ENCODE peak calls at places on chromosomes 2 and 18, in eight cellular contexts. T is sigmoid colon; D is GM23338; Y is A549; F is fibroblast of lung; Q is CD4-positive, alpha-beta T cell; I is RWPE1; L is substantia nigra. H is an unnamed sample.

GRCh38 chr2:902584-902983 is 48.1 kb upstream of the SNTG2 start:
- DNase-seq in Y (no peak), T (no peak), D (no peak), L (no peak), F (no peak), Q (no peak), I (no peak), H (no peak)

GRCh38 chr2:218992703-218993344 is 398 bp downstream of the CRYBA2 start:
- DNase-seq in T (no peak), D (peak), F (no peak), Y (no peak), L (no peak), Q (no peak), I (no peak), H (no peak)

GRCh38 chr2:67839242-67839641 is 223.6 kb downstream of the C1D start:
- DNase-seq in Y (no peak), D (no peak), F (peak), T (no peak), Q (no peak), L (no peak), I (no peak), H (no peak)

GRCh38 chr2:202237787-202238233 is 587 bp downstream of the SUMO1 start:
- DNase-seq in T (peak), I (peak), D (peak), L (no peak), F (peak), Y (peak), Q (no peak), H (no peak)

GRCh38 chr2:45962522-45962921 is 311.0 kb downstream of the PRKCE start:
- DNase-seq in Q (no peak), Y (peak), L (peak), D (no peak), I (no peak), T (peak), F (peak), H (no peak)

GRCh38 chr2:16665746-16666452 is at the start of gene CYRIA:
- DNase-seq in Q (peak), D (peak), L (peak), Y (no peak), I (peak), T (peak), F (no peak), H (no peak)

GRCh38 chr18:36195427-36196122 is 8.3 kb downstream of the MOCOS start:
- DNase-seq in T (no peak), Y (no peak), D (no peak), Q (no peak), L (no peak), F (peak), I (no peak), H (no peak)

GRCh38 chr2:160087854-160088745 is 25.7 kb upstream of the PLA2R1 start:
- DNase-seq in D (peak), Q (no peak), T (no peak), I (no peak), F (peak), L (no peak), Y (peak), H (no peak)

GRCh38 chr2:84880395-84880644 is 564 bp downstream of the TRABD2A start:
- DNase-seq in Y (no peak), I (no peak), T (no peak), L (no peak), Q (no peak), D (peak), F (no peak), H (no peak)

GRCh38 chr2:182866095-182866460 is 359 bp downstream of the FRZB start:
- DNase-seq in I (no peak), T (peak), D (peak), Q (no peak), F (peak), L (no peak), Y (no peak), H (no peak)

GRCh38 chr18:7946724-7947377 is 379.7 kb downstream of the PTPRM start:
- DNase-seq in I (peak), Y (peak), F (peak), L (no peak), Q (peak), T (no peak), D (peak), H (peak)

GRCh38 chr18:8969639-8970378 is 132.7 kb upstream of the NDUFV2 start:
- DNase-seq in Q (no peak), L (no peak), F (no peak), Y (no peak), D (no peak), T (no peak), I (no peak), H (no peak)

GRCh38 chr2:66781804-66782203 is 346.9 kb downstream of the MEIS1 start:
- DNase-seq in F (no peak), T (no peak), I (no peak), L (no peak), D (no peak), Y (no peak), Q (no peak), H (peak)

GRCh38 chr2:202032841-202033316 is 776 bp upstream of the FZD7 start:
- DNase-seq in T (peak), D (peak), Y (peak), L (no peak), F (peak), I (peak), Q (peak), H (no peak)

GRCh38 chr2:206158563-206159345 is 490 bp downstream of the NDUFS1 start:
- DNase-seq in D (peak), Y (peak), L (no peak), F (peak), T (no peak), Q (no peak), I (peak), H (no peak)

GRCh38 chr2:8985561-8986326 is 17.7 kb downstream of the MBOAT2 start:
- DNase-seq in D (no peak), I (no peak), L (no peak), Y (no peak), Q (no peak), T (no peak), F (no peak), H (no peak)

GRCh38 chr18:41501848-41502247 is 453.2 kb upstream of the PIK3C3 start:
- DNase-seq in Y (no peak), D (no peak), T (no peak), L (no peak), F (no peak), Q (no peak), I (no peak), H (no peak)

GRCh38 chr2:200373973-200374416 is 67.5 kb downstream of the SPATS2L start:
- DNase-seq in L (no peak), F (no peak), I (peak), Y (no peak), Q (no peak), T (no peak), D (no peak), H (no peak)

GRCh38 chr2:85396531-85397470 is 13.4 kb downstream of the CAPG start:
- DNase-seq in L (no peak), T (peak), F (no peak), D (no peak), I (no peak), Q (no peak), Y (no peak), H (no peak)

GRCh38 chr2:234031207-234031606 is 19.3 kb upstream of the SPP2 start:
- DNase-seq in Y (no peak), F (peak), L (no peak), T (no peak), I (no peak), Q (no peak), D (no peak), H (no peak)

GRCh38 chr2:198072655-198073054 is 268.3 kb downstream of the PLCL1 start:
- DNase-seq in L (no peak), F (no peak), Y (no peak), I (no peak), D (no peak), T (no peak), Q (no peak), H (no peak)

GRCh38 chr2:173791502-173791901 is 173.7 kb downstream of the SP3 start:
- DNase-seq in T (no peak), Q (no peak), I (no peak), F (no peak), D (no peak), Y (no peak), L (no peak), H (no peak)

GRCh38 chr2:215619022-215619958 is 183.4 kb upstream of the FN1 start:
- DNase-seq in F (peak), L (no peak), T (no peak), D (peak), Y (peak), I (no peak), Q (no peak), H (no peak)

GRCh38 chr2:54585136-54585535 is 129.0 kb downstream of the SPTBN1 start:
- DNase-seq in L (no peak), F (no peak), Q (no peak), D (no peak), I (no peak), Y (no peak), T (no peak), H (no peak)

GRCh38 chr2:132424526-132425121 is 8.0 kb downstream of the GPR39 start:
- DNase-seq in Q (no peak), Y (no peak), I (no peak), T (no peak), D (no peak), F (peak), L (no peak), H (no peak)

GRCh38 chr2:170846318-170846717 is 29.6 kb downstream of the GAD1 start:
- DNase-seq in F (no peak), Q (no peak), T (no peak), L (no peak), Y (no peak), I (no peak), D (no peak), H (no peak)

GRCh38 chr2:177147093-177147694 is 65.4 kb upstream of the HNRNPA3 start:
- DNase-seq in I (peak), D (peak), Q (no peak), Y (peak), L (no peak), F (peak), T (no peak), H (no peak)

GRCh38 chr2:17646096-17646554 is 105.6 kb downstream of the VSNL1 start:
- DNase-seq in F (peak), Y (peak), L (no peak), I (peak), D (peak), T (no peak), Q (no peak), H (peak)

GRCh38 chr2:38535745-38536506 is 66.8 kb downstream of the HNRNPLL start:
- DNase-seq in F (peak), T (peak), Q (peak), I (peak), Y (peak), L (no peak), D (peak), H (no peak)

GRCh38 chr2:194166818-194167217 is 1490.2 kb upstream of the SLC39A10 start:
- DNase-seq in L (no peak), I (no peak), Y (peak), T (no peak), F (peak), Q (no peak), D (peak), H (no peak)

GRCh38 chr2:70475266-70475665 is 78.4 kb downstream of the TGFA start:
- DNase-seq in I (no peak), D (no peak), F (no peak), Y (no peak), L (no peak), Q (no peak), T (no peak), H (no peak)

GRCh38 chr2:96550787-96551604 is 14.4 kb downstream of the ARID5A start:
- DNase-seq in Y (no peak), Q (no peak), I (no peak), F (no peak), D (no peak), L (no peak), T (no peak), H (no peak)

GRCh38 chr2:190720691-190721090 is 71.8 kb downstream of the NAB1 start:
- DNase-seq in Q (no peak), I (no peak), D (no peak), F (no peak), T (no peak), L (no peak), Y (no peak), H (no peak)

GRCh38 chr2:136378712-136379595 is 261.0 kb upstream of the CXCR4 start:
- DNase-seq in F (peak), Q (peak), I (peak), Y (peak), D (peak), T (no peak), L (peak), H (no peak)

GRCh38 chr2:54461251-54461650 is 5.1 kb downstream of the SPTBN1 start:
- DNase-seq in F (peak), Q (no peak), I (no peak), L (no peak), Y (no peak), D (no peak), T (no peak), H (no peak)

GRCh38 chr2:156191547-156191946 is 141.0 kb downstream of the NR4A2 start:
- DNase-seq in D (no peak), L (no peak), T (no peak), Q (no peak), F (peak), Y (no peak), I (peak), H (no peak)

GRCh38 chr18:73774836-73775509 is 372.7 kb downstream of the FBXO15 start:
- DNase-seq in F (no peak), T (no peak), D (peak), I (peak), Y (peak), Q (no peak), L (no peak), H (peak)

GRCh38 chr2:239601201-239601851 is 200.5 kb upstream of the HDAC4 start:
- DNase-seq in I (no peak), D (no peak), F (no peak), Y (no peak), Q (no peak), T (peak), L (no peak), H (no peak)

GRCh38 chr2:144946263-144946662 is 426.3 kb upstream of the ZEB2 start:
- DNase-seq in L (no peak), Y (no peak), D (no peak), I (no peak), T (no peak), Q (no peak), F (no peak), H (no peak)

GRCh38 chr2:28745225-28745624 is 6.4 kb upstream of the PPP1CB start:
- DNase-seq in D (no peak), L (no peak), I (no peak), F (no peak), Y (no peak), Q (no peak), T (no peak), H (no peak)
- H3K27ac ChIP-seq in D (no peak), L (no peak), I (no peak), F (no peak), Y (no peak), Q (no peak), T (no peak), H (no peak)

DNA sequence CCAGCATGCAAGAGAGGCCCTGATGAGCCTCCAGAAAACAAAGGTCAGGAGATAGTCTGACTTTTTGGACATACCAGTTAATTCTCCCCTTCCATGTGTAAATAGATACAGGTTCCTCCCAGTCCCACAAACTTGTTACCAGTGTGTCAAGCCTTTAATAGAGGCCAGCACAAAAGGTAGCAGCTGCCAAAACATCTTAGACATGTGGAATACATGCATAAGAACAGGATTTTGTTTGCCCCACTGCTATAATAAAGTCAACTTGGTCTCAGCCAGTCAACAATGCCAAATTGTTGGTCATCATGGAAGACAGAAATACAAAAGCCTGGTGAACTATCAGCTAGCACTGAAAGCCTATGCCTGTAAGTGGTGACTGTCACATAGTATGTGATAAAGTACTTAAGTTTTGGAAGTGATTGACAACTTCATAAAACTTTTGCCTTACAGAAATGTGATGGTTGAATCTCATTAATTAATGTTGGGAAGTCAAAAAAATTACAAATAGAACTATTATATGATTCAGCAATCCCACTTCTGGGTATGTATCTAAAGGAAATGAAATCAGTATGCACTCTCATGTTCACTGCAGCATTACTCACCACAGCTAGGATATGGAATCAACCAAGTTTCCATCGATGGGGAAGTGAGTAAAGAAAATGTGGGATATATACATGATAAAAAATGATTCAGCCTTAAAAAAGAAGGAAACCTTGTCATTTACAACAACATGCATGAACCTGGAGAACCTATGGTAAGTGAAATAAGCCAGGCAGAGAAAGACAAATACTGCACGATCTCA is 112.6 kb upstream of the WDR75 start:
- DNase-seq in Y (no peak), L (no peak), F (no peak), D (no peak), Q (no peak), T (no peak), I (no peak), H (no peak)
- H3K27ac ChIP-seq in Y (no peak), L (no peak), F (peak), D (no peak), Q (no peak), T (no peak), I (no peak), H (no peak)

DNA sequence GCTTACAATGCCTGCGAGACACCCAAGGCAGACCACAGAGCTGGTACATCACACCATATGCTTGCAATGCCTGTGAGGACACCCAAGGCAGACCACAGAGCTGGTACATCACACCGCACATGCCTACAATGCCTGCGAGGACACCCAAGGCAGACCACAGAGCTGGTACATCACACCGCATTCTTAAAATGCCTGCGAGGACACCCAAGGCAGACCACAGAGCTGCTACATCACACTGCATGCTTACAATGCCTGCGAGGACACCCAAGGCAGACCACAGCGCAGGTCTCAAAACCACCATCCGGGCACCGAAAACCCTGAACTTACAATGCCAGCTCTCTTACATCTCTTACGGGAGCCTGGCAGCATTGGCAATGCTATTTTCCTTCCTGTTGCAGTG is 799.6 kb downstream of the GALR1 start:
- DNase-seq in F (no peak), Y (no peak), D (no peak), T (no peak), Q (no peak), I (no peak), L (no peak), H (no peak)
- H3K27ac ChIP-seq in F (no peak), Y (no peak), D (no peak), T (no peak), Q (no peak), I (no peak), L (no peak), H (no peak)

GRCh38 chr18:55339990-55340389 is 248.0 kb downstream of the TCF4 start:
- DNase-seq in T (no peak), F (no peak), Y (no peak), D (no peak), Q (no peak), I (no peak), L (no peak), H (no peak)
- H3K27ac ChIP-seq in T (peak), F (no peak), Y (no peak), D (peak), Q (no peak), I (no peak), L (peak), H (no peak)

DNA sequence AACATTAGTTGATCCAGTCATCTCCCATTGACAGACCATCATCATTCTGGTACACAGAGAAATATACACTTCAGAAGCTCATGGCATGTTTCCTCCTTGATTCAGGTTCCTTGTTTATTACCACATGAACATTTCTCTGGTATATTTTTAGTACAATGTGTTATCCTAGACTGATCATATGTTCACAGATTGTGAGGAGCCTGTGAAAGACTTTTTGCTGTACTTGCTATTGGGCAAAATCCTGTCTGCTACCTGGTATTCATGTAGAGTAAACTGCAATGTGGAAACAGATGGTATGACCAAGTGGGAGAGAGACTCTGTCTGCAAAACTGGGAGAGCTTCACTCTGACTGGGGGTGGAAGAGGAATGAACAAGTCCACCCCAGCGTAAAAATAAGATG is 657.2 kb downstream of the IRS1 start:
- DNase-seq in D (no peak), Y (no peak), L (no peak), F (no peak), I (no peak), T (no peak), Q (no peak), H (no peak)
- H3K27ac ChIP-seq in D (no peak), Y (no peak), L (no peak), F (no peak), I (no peak), T (no peak), Q (no peak), H (no peak)

GRCh38 chr2:240688563-240688919 is 3.1 kb upstream of the AQP12A start:
- DNase-seq in Q (no peak), T (no peak), D (no peak), I (no peak), F (no peak), Y (no peak), L (no peak), H (no peak)
- H3K27ac ChIP-seq in Q (no peak), T (no peak), D (no peak), I (no peak), F (no peak), Y (no peak), L (no peak), H (no peak)

GRCh38 chr2:197071790-197072436 is 145.4 kb upstream of the PGAP1 start:
- DNase-seq in I (no peak), D (no peak), Y (no peak), F (no peak), L (no peak), Q (no peak), T (no peak), H (no peak)
- H3K27ac ChIP-seq in I (no peak), D (no peak), Y (no peak), F (no peak), L (peak), Q (no peak), T (no peak), H (no peak)

GRCh38 chr2:157363612-157364101 is 38.0 kb upstream of the ERMN start:
- DNase-seq in Y (no peak), L (no peak), D (no peak), Q (no peak), T (no peak), I (no peak), F (no peak), H (no peak)
- H3K27ac ChIP-seq in Y (no peak), L (no peak), D (no peak), Q (no peak), T (no peak), I (no peak), F (no peak), H (no peak)

DNA sequence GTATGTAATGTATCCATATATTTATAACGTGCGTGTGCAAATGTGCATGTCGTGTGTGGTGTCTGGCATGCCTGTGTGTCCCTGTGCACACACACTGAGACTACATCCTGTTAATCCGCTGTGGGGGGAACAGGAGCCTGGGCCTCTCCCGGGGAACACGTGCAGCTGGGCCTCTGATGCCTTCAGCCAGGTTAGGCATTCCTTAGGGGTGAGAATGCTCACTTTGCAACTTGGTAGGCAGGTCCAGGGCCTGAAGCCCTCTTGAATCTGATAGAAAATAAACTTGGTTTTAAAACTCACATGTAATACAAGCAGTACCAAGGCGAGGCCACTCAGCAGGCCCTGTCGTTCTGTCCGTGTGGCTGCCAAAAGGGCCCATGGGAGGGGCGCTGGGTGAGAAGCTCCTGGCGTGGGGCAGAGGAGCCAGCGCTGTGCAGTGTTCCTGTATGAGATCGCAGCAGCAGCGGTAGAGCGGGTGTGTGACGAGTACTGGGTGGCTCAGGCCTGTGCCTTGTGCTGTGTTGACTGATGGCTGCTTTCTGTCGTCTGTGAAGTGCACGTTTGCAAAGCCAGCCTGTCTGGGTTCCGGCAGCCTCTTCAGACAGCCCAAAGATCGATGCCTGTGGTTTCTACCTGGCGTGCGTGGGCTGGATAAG is 16.2 kb downstream of the SALL3 start:
- DNase-seq in I (peak), L (no peak), F (no peak), D (no peak), T (no peak), Y (no peak), Q (no peak), H (no peak)
- H3K27ac ChIP-seq in I (no peak), L (no peak), F (no peak), D (no peak), T (no peak), Y (no peak), Q (no peak), H (no peak)